ENCODE peak calls at places on chromosome 1, in four cellular contexts. U, X, D and F are unnamed samples.

GRCh38 chr1:203402609-203403337 is 51.9 kb upstream of the FMOD start:
- DNase-seq in U (peak; percentile 98), D (peak; percentile 90), X (no peak), F (peak; percentile 77)

GRCh38 chr1:63063367-63063766 is 259.0 kb upstream of the FOXD3 start:
- DNase-seq in X (no peak), U (no peak), D (no peak), F (no peak)

GRCh38 chr1:218384576-218384975 is 39.4 kb downstream of the TGFB2 start:
- DNase-seq in X (no peak), U (peak; percentile 65), D (no peak), F (peak; percentile 35)

GRCh38 chr1:65260851-65261473 is 48.4 kb upstream of the DNAJC6 start:
- DNase-seq in U (peak; percentile 67), D (no peak), X (no peak), F (peak; percentile 88)

GRCh38 chr1:195238313-195238712 is 1369.9 kb downstream of the KCNT2 start:
- DNase-seq in D (no peak), X (no peak), U (no peak), F (no peak)

GRCh38 chr1:246295968-246296367 is 211.1 kb downstream of the SMYD3 start:
- DNase-seq in D (no peak), U (no peak), X (no peak), F (no peak)

GRCh38 chr1:109659145-109659544 is 3.2 kb downstream of the GSTM4 start:
- DNase-seq in U (no peak), D (no peak), X (no peak), F (no peak)

GRCh38 chr1:1540817-1541628 is 599 bp upstream of the TMEM240 start:
- DNase-seq in U (no peak), D (no peak), X (peak; percentile 18), F (no peak)

GRCh38 chr1:151501474-151501873 is 9.7 kb upstream of the CGN start:
- DNase-seq in U (no peak), D (no peak), X (no peak), F (no peak)
- TF ChIP-seq CTCF in U (no peak), D (peak; percentile 32), X (no peak), F (peak; percentile 39)

GRCh38 chr1:17046043-17046657 is 7.7 kb downstream of the SDHB start:
- DNase-seq in U (peak; percentile 72), X (no peak), D (peak; percentile 44), F (peak; percentile 73)
- TF ChIP-seq CTCF in U (peak; percentile 78), X (peak; percentile 79), D (peak; percentile 79), F (peak; percentile 89)

DNA sequence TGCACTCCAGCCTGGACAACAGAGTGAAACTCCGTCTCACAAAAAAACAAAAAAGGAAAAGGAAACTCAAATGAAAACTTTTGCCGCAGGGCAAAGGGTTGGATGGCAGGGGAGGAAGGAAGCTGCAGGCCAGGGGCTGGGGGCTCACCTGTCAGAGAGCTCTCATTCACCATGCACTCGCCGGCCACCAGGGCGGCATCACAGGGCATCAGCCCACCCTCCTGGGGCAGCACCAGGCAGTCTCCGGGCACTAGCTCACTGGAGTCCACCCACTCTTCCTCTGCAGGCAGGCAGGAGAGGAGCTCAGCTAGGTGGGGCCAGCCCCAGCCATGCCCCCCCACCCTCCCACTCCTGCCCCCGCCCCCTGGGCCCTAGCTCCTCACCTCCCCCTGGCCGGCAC is 11.9 kb downstream of the ATP13A2 start:
- DNase-seq in D (no peak), U (no peak), X (no peak), F (no peak)
- TF ChIP-seq CTCF in D (no peak), U (no peak), X (no peak), F (peak; percentile 32)

DNA sequence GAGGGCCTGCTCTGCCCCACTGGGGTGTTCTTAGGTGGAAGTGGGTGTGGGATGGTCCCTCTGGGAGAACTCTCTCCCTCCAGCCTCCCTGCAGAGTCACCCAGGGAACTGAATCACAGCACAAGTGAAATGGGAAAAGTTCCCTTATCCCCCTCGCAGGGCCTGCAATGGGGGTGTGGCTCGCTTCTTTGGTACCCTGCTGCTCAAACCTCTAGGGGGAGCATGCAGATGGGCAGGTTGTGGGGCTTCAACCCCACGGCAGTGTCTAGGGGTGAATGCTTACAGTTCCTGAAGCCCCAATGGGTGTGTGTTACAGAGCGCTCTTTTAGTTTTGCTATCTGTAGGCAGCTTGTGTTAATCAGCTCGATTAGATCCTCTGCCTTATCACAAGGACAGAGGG is 59.0 kb upstream of the TINAGL1 start:
- DNase-seq in U (no peak), D (no peak), X (no peak), F (no peak)
- TF ChIP-seq CTCF in U (no peak), D (no peak), X (no peak), F (peak; percentile 9)

DNA sequence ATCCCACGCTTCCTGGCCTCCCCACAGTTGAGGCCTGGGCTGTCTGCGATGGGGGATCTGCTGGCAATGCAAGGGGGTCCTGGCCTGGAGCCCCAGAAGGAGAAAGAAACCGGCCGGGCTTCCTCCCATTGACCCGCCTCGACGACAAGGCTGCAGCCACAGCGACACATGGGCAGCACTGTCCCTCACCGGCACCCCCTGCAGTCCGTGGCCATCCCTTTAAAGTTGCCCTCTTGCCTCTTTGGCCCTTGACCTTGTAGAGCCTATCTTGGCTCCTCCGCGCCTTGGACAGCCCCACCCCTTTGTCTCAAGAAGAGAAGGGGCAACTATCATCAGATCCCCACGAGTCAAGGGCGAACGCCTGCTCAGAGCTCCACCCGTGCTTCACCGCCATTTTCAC is 106.0 kb downstream of the CASZ1 start:
- DNase-seq in X (no peak), D (no peak), U (no peak), F (no peak)
- TF ChIP-seq CTCF in X (no peak), D (no peak), U (no peak), F (no peak)

DNA sequence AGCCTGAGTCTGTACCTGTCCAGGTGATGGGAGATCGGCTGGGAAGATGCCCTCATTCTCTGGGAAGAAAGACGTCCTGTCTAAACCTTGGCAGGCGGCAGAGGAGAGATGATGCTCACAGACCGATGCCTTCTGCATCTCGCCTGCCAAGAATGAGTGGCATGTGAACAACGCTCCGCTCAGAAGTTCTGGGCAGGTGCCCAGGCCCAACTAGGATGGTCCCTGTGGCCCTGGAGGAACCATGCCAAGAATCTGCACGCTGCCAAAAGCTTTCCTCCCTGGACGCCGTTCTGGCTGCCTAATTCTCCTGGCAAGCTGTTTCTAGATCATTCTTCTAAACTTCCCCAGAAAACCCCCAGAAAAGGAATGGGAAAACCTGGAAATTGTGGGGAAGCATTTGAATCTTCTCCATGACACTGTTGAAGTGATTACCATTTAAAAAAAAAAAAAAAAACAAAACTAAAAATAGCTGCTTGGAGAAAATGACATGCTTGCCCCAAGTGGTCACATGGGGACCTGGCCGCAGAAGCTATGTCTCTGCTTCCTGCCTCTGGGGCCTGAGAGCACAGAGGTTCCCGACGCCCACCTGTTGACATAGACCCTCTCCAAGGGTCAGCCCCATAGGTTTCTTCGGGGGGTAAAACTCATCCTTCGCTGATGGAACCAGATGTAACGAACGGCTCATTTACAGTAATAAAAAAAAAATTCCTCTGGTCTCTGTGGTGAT is 441.0 kb downstream of the PRDM2 start:
- DNase-seq in U (no peak), X (no peak), D (no peak), F (no peak)
- TF ChIP-seq CTCF in U (no peak), X (no peak), D (no peak), F (no peak)

DNA sequence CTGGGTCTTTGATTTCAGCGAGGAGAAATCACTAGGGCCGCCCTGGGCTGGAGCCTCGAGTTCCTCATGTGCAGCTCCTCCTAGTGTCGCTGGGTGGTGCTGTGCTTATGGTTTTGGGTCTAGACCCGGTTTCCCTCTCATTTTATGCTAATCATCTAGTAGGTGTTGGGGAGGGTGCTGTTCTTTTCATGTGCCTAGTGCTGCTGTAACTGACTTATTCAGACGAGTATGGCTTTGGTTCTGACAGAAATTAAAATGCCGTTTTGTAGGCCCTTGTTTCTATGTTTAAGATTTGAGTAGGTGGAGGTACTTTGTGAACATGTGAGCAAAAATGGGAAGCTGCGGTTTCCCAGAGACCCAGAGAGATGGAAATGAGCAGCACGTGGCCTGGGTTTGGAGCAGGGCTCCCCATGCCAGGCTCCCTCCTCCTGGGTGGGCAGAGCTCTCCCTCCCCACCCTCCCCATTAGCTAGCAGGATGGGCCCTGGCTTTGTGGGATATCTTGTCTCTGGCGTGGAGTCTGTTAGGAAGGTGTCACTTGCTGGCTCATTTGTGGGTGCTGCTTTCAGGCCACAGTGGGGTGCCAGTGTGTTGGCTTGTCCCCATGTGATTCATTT is 74.0 kb upstream of the GPR88 start:
- DNase-seq in D (no peak), X (peak; percentile 41), U (peak; percentile 64), F (peak; percentile 22)
- TF ChIP-seq CTCF in D (peak; percentile 85), X (peak; percentile 68), U (peak; percentile 90), F (peak; percentile 90)